ENCODE peak calls at places on chromosomes 4 and X, in five cellular contexts. I is neural crest cell; L is AG09309; J is choroid plexus epithelial cell; K is stimulated activated CD8-positive, alpha-beta memory T cell treated with anti-CD3 and anti-CD28 coated beads, Interleukin-4, amount 100 ng/mL, for 48 hours. C is an unnamed sample.

GRCh38 chrX:70172226-70172625 is 5.1 kb upstream of the DGAT2L6 start:
- DNase-seq in J (peak), K (no peak), I (no peak), L (no peak), C (no peak)

GRCh38 chr4:1210241-1210841 is 38.0 kb upstream of the SPON2 start:
- DNase-seq in J (no peak), I (no peak), L (no peak), K (no peak), C (no peak)

GRCh38 chr4:93201471-93201870 is 627.1 kb upstream of the ATOH1 start:
- DNase-seq in I (no peak), K (no peak), J (no peak), L (no peak), C (no peak)

GRCh38 chr4:98749206-98749605 is 90.8 kb upstream of the TSPAN5 start:
- DNase-seq in I (no peak), J (no peak), K (no peak), L (no peak), C (no peak)

GRCh38 chr4:128322311-128322710 is 34.7 kb upstream of the PGRMC2 start:
- DNase-seq in L (no peak), K (no peak), I (no peak), J (peak), C (no peak)

GRCh38 chr4:1644906-1645657 is 39.0 kb downstream of the FAM53A start:
- DNase-seq in J (peak), K (no peak), I (peak), L (no peak), C (peak)

GRCh38 chr4:186740822-186741221 is 17.2 kb upstream of the FAT1 start:
- DNase-seq in K (no peak), J (no peak), L (no peak), I (no peak), C (no peak)

GRCh38 chrX:97895751-97896150 is 1012.0 kb downstream of the RPA4 start:
- DNase-seq in L (peak), K (no peak), I (no peak), J (peak), C (no peak)

GRCh38 chr4:140252144-140252741 is 98.3 kb upstream of the MAML3 start:
- DNase-seq in L (no peak), K (no peak), I (peak), J (peak), C (no peak)

GRCh38 chr4:121728798-121729226 is 32.0 kb upstream of the ANXA5 start:
- DNase-seq in J (peak), L (peak), I (no peak), K (no peak), C (no peak)